ENCODE peak calls at places on chromosomes 3 and 15, in nine cellular contexts. D is PC-9, U is HL-60, Q is GM12865, J is tibial nerve, W is mucosa of descending colon, M is Peyer's patch, T is fibroblast of the aortic adventitia, A is neural progenitor cell. P is an unnamed sample.

GRCh38 chr15:68304611-68305337 is 27.2 kb downstream of the FEM1B start:
- DNase-seq in D (no peak), U (no peak), Q (no peak), J (no peak), W (no peak), M (peak), T (no peak), A (peak), P (no peak)

GRCh38 chr3:184531580-184532290 is 29.9 kb upstream of the EPHB3 start:
- DNase-seq in D (no peak), U (no peak), Q (no peak), J (no peak), W (no peak), M (peak), T (no peak), A (no peak), P (no peak)

GRCh38 chr3:169117264-169117663 is 546.2 kb downstream of the MECOM start:
- DNase-seq in D (no peak), U (no peak), Q (no peak), J (no peak), W (no peak), M (no peak), T (no peak), A (no peak), P (no peak)

GRCh38 chr3:105984837-105985236 is 116.0 kb upstream of the CBLB start:
- DNase-seq in D (no peak), U (no peak), Q (no peak), J (no peak), W (no peak), M (no peak), T (no peak), A (no peak), P (no peak)

GRCh38 chr3:178083906-178084823 is 452.1 kb upstream of the KCNMB2 start:
- DNase-seq in D (no peak), U (no peak), Q (no peak), J (no peak), W (no peak), M (no peak), T (peak), A (peak), P (no peak)

GRCh38 chr3:25719321-25719720 is 54.6 kb upstream of the TOP2B start:
- DNase-seq in D (no peak), U (no peak), Q (no peak), J (no peak), W (no peak), M (no peak), T (no peak), A (no peak), P (no peak)

GRCh38 chr3:94423566-94423965 is 360.7 kb downstream of the NSUN3 start:
- DNase-seq in D (no peak), U (no peak), Q (no peak), J (no peak), W (no peak), M (no peak), T (peak), A (no peak), P (no peak)

GRCh38 chr3:128498901-128499530 is 6.0 kb upstream of the GATA2 start:
- DNase-seq in D (no peak), U (no peak), Q (no peak), J (no peak), W (no peak), M (peak), T (no peak), A (no peak), P (no peak)

GRCh38 chr3:106814231-106814630 is 563.0 kb upstream of the CCDC54 start:
- DNase-seq in D (no peak), U (no peak), Q (no peak), J (no peak), W (no peak), M (no peak), T (peak), A (no peak), P (no peak)

GRCh38 chr3:187773233-187773962 is 28.1 kb upstream of the BCL6 start:
- DNase-seq in D (no peak), U (peak), Q (peak), J (peak), W (no peak), M (no peak), T (no peak), A (peak), P (no peak)

GRCh38 chr15:23074684-23075083 is 35.3 kb upstream of the TUBGCP5 start:
- DNase-seq in D (no peak), U (peak), Q (no peak), J (no peak), W (no peak), M (no peak), T (peak), A (no peak), P (no peak)

GRCh38 chr3:124299831-124300230 is 307.9 kb upstream of the ROPN1 start:
- DNase-seq in D (no peak), U (no peak), Q (no peak), J (no peak), W (no peak), M (no peak), T (no peak), A (no peak), P (no peak)

GRCh38 chr15:90000175-90000923 is 775 bp upstream of the ZNF710 start:
- DNase-seq in D (no peak), U (no peak), Q (peak), J (no peak), W (peak), M (peak), T (peak), A (peak), P (no peak)

GRCh38 chr3:161875483-161875882 is 378.9 kb downstream of the OTOL1 start:
- DNase-seq in D (no peak), U (no peak), Q (no peak), J (no peak), W (no peak), M (no peak), T (no peak), A (no peak), P (no peak)

GRCh38 chr3:32595318-32595717 is 24.7 kb upstream of the DYNC1LI1 start:
- DNase-seq in D (no peak), U (no peak), Q (no peak), J (no peak), W (no peak), M (no peak), T (no peak), A (no peak), P (no peak)

GRCh38 chr3:141529256-141530132 is 42.7 kb downstream of the RASA2 start:
- DNase-seq in D (no peak), U (no peak), Q (no peak), J (no peak), W (no peak), M (no peak), T (no peak), A (no peak), P (no peak)
- H3K4me3 ChIP-seq in D (peak), U (no peak), Q (no peak), J (no peak), W (no peak), M (no peak), T (no peak), A (no peak), P (no peak)

DNA sequence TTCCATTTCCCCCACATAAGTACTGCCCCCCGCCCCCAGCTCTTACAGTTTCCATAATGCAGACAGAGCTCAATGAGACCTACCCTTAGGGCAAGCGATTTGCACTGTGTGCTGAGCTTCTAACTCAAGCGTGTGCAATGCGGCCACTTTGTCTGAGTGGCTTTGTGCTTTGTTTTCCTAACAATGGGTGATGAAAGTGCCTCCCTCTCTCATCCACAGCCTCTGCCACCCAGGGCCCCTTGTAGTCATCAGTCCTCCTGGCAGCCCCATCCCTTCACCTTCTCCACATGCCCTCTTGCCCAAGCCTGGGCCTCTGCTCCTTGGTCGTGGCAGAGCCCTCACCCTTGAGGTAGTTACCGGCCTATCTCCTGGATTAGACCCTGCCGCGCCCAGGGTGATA is 17.2 kb downstream of the DAPK2 start:
- DNase-seq in D (no peak), U (no peak), Q (no peak), J (no peak), W (no peak), M (no peak), T (no peak), A (peak), P (no peak)
- TF ChIP-seq CTCF in D (no peak), U (no peak), Q (no peak), J (no peak), W (no peak), M (no peak), T (no peak), A (no peak), P (no peak)

GRCh38 chr3:144549161-144549560 is 577.5 kb downstream of the DIPK2A start:
- DNase-seq in D (no peak), U (no peak), Q (no peak), J (no peak), W (no peak), M (no peak), T (no peak), A (peak), P (no peak)

GRCh38 chr3:144556392-144556791 is 584.8 kb downstream of the DIPK2A start:
- DNase-seq in D (no peak), U (peak), Q (peak), J (no peak), W (no peak), M (no peak), T (no peak), A (no peak), P (no peak)

GRCh38 chr3:144557515-144557914 is 585.9 kb downstream of the DIPK2A start:
- DNase-seq in D (no peak), U (no peak), Q (no peak), J (no peak), W (no peak), M (no peak), T (no peak), A (no peak), P (no peak)

GRCh38 chr3:144552642-144553041 is 581.0 kb downstream of the DIPK2A start:
- DNase-seq in D (no peak), U (no peak), Q (no peak), J (no peak), W (no peak), M (no peak), T (no peak), A (no peak), P (no peak)

DNA sequence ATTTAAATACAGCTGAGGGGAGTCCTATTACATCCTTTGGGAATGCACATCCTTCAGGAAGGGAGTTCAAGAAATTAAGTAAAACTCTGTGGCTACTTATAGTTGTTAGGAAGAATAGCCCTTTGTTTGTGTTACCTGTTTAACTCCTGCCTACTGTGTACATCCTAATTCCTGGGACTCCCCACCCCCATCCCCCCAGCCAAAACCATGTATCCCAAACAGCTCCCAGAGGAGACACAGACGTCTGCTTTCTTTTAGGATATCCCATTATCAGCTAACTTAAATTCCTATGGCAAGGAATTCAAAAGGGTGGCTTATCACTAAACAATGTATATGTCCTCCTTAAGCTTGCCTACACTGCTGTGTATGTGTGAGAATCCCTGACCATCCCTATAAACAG is 581.7 kb downstream of the DIPK2A start:
- DNase-seq in D (no peak), U (no peak), Q (no peak), J (no peak), W (no peak), M (no peak), T (no peak), A (peak), P (no peak)
- H3K4me3 ChIP-seq in D (no peak), U (no peak), Q (no peak), J (no peak), W (no peak), M (no peak), T (no peak), A (no peak), P (no peak)

GRCh38 chr15:45402162-45402954 is 24.0 kb upstream of the GATM start:
- DNase-seq in D (peak), U (peak), Q (peak), J (peak), W (peak), M (peak), T (peak), A (peak), P (peak)
- TF ChIP-seq CTCF in D (no peak), U (no peak), Q (no peak), J (no peak), W (no peak), M (peak), T (no peak), A (no peak), P (no peak)

GRCh38 chr3:122079524-122079923 is 24.4 kb downstream of the CD86 start:
- DNase-seq in D (no peak), U (no peak), Q (peak), J (no peak), W (no peak), M (no peak), T (no peak), A (no peak), P (no peak)
- H3K4me3 ChIP-seq in D (no peak), U (no peak), Q (peak), J (no peak), W (no peak), M (no peak), T (no peak), A (no peak), P (no peak)

DNA sequence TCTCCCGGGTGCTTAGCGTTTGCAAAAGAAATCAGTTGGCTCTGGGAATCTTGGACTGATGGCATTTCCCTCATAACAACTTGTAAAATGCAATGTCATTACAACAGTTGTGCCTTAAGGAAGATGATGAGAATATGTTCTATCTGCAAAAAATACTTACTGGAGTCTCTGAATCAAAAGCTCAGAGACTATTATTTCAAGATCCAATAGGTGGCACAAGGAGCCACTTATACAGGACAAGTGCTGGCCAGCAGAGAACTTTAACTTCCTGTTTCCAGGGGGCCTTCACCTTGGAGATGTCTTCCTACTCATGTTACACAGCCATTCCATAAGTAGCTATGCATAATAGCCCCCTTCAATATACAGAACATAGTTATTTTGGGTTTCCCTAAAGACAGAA is 8.9 kb upstream of the RPS27L start:
- DNase-seq in D (no peak), U (no peak), Q (peak), J (no peak), W (no peak), M (no peak), T (no peak), A (no peak), P (no peak)
- TF ChIP-seq CTCF in D (no peak), U (no peak), Q (no peak), J (no peak), W (no peak), M (peak), T (peak), A (no peak), P (no peak)

P was measured in HFF-Myc.